ENCODE peak calls at places on chromosomes 1 and 21, in eight cellular contexts. X is lower lobe of right lung, G is HT1080, L is epithelial cell of prostate, Y is NCI-H2029 treated with DMSO at 0.1 percent for 48 hours, D is hypothalamus, E is 8988T, A is iPS-NIHi11. F is an unnamed sample.

GRCh38 chr1:192303029-192303428 is 13.8 kb upstream of the RGS21 start:
- DNase-seq in X (no peak), G (no peak), L (no peak), Y (no peak), D (no peak), E (no peak), A (no peak), F (no peak)

GRCh38 chr1:198641506-198641905 is 2.7 kb downstream of the PTPRC start:
- DNase-seq in X (no peak), G (peak; percentile 32), L (no peak), Y (no peak), D (no peak), E (no peak), A (no peak), F (no peak)

GRCh38 chr1:197441990-197442389 is 173.9 kb downstream of the CRB1 start:
- DNase-seq in X (no peak), G (no peak), L (no peak), Y (no peak), D (no peak), E (no peak), A (no peak), F (no peak)

GRCh38 chr1:110207831-110208230 is 2.3 kb upstream of the KCNC4 start:
- DNase-seq in X (peak; percentile 80), G (no peak), L (no peak), Y (peak; percentile 31), D (peak; percentile 48), E (peak; percentile 59), A (peak; percentile 82), F (peak; percentile 39)

GRCh38 chr21:35649186-35649585 is 411.1 kb downstream of the SETD4 start:
- DNase-seq in X (no peak), G (peak; percentile 72), L (no peak), Y (no peak), D (no peak), E (no peak), A (no peak), F (peak; percentile 10)

GRCh38 chr1:221089803-221090202 is 210.6 kb downstream of the HLX start:
- DNase-seq in X (no peak), G (no peak), L (no peak), Y (no peak), D (no peak), E (no peak), A (no peak), F (no peak)

GRCh38 chr1:43359696-43360095 is 915 bp downstream of the CDC20 start:
- DNase-seq in X (no peak), G (no peak), L (no peak), Y (no peak), D (no peak), E (no peak), A (no peak), F (no peak)

GRCh38 chr1:26529655-26530539 is at the start of gene RPS6KA1:
- DNase-seq in X (peak; percentile 80), G (peak; percentile 23), L (no peak), Y (no peak), D (peak; percentile 55), E (peak; percentile 87), A (peak; percentile 99), F (peak; percentile 50)

GRCh38 chr1:46621930-46622329 is 5.3 kb upstream of the MOB3C start:
- DNase-seq in X (no peak), G (peak; percentile 50), L (no peak), Y (no peak), D (no peak), E (no peak), A (no peak), F (no peak)

GRCh38 chr1:119544165-119544762 is 37.3 kb downstream of the HSD3B1 start:
- DNase-seq in X (no peak), G (no peak), L (no peak), Y (no peak), D (no peak), E (no peak), A (peak; percentile 41), F (no peak)

GRCh38 chr21:44878053-44878982 is 4.8 kb upstream of the PTTG1IP start:
- DNase-seq in X (no peak), G (peak; percentile 16), L (no peak), Y (no peak), D (no peak), E (no peak), A (no peak), F (no peak)

GRCh38 chr1:24299901-24300300 is 19.3 kb upstream of the GRHL3 start:
- DNase-seq in X (no peak), G (no peak), L (no peak), Y (no peak), D (no peak), E (no peak), A (no peak), F (no peak)

GRCh38 chr1:201763439-201764140 is 65.4 kb upstream of the IPO9 start:
- DNase-seq in X (no peak), G (no peak), L (no peak), Y (no peak), D (no peak), E (no peak), A (no peak), F (no peak)

GRCh38 chr1:3772027-3772714 is 378 bp upstream of the SMIM1 start:
- DNase-seq in X (peak; percentile 96), G (peak; percentile 42), L (peak; percentile 29), Y (no peak), D (peak; percentile 55), E (peak; percentile 98), A (peak; percentile 100), F (no peak)

GRCh38 chr1:153587314-153587713 is 21.7 kb upstream of the S100A2 start:
- DNase-seq in X (no peak), G (no peak), L (no peak), Y (no peak), D (no peak), E (no peak), A (no peak), F (no peak)

GRCh38 chr1:51519857-51520699 is 1.0 kb upstream of the EPS15 start:
- DNase-seq in X (no peak), G (peak; percentile 80), L (no peak), Y (no peak), D (no peak), E (no peak), A (no peak), F (peak; percentile 58)

GRCh38 chr1:64127297-64127696 is 76.1 kb upstream of the UBE2U start:
- DNase-seq in X (no peak), G (no peak), L (no peak), Y (no peak), D (no peak), E (no peak), A (no peak), F (no peak)

GRCh38 chr1:203661572-203661971 is 34.9 kb downstream of the ATP2B4 start:
- DNase-seq in X (no peak), G (no peak), L (no peak), Y (no peak), D (no peak), E (no peak), A (no peak), F (no peak)

GRCh38 chr1:7232936-7233540 is 447.8 kb downstream of the CAMTA1 start:
- DNase-seq in X (no peak), G (no peak), L (no peak), Y (no peak), D (no peak), E (no peak), A (no peak), F (no peak)

GRCh38 chr1:24987424-24987823 is 57.3 kb upstream of the RUNX3 start:
- DNase-seq in X (no peak), G (no peak), L (no peak), Y (no peak), D (no peak), E (no peak), A (no peak), F (no peak)

GRCh38 chr1:3283849-3284248 is 170.6 kb upstream of the ARHGEF16 start:
- DNase-seq in X (no peak), G (no peak), L (no peak), Y (no peak), D (peak; percentile 49), E (peak; percentile 74), A (peak; percentile 92), F (no peak)

GRCh38 chr1:154835531-154836285 is 34.4 kb downstream of the KCNN3 start:
- DNase-seq in X (peak; percentile 75), G (no peak), L (no peak), Y (no peak), D (no peak), E (no peak), A (no peak), F (no peak)

GRCh38 chr1:173934440-173934839 is 17.3 kb upstream of the SERPINC1 start:
- DNase-seq in X (no peak), G (no peak), L (no peak), Y (no peak), D (no peak), E (no peak), A (no peak), F (no peak)

GRCh38 chr1:161220002-161220401 is 3.4 kb downstream of the APOA2 start:
- DNase-seq in X (no peak), G (no peak), L (no peak), Y (no peak), D (no peak), E (no peak), A (no peak), F (no peak)

GRCh38 chr1:33653226-33653625 is 180.8 kb downstream of the ZSCAN20 start:
- DNase-seq in X (no peak), G (no peak), L (no peak), Y (no peak), D (no peak), E (no peak), A (no peak), F (no peak)

F was measured in SJSA1.